ENCODE peak calls at places on chromosomes 2 and 18, in seven cellular contexts. S is OCI-LY7, T is foreskin fibroblast, B is GM12865, P is coronary artery, Y is cardiac fibroblast, D is GM23338. C is an unnamed sample.
A peak's percentile ranks its signal among the peaks of the same experiment; 100 is the strongest.

GRCh38 chr2:166900700-166901099 is 12.4 kb downstream of the XIRP2 start:
- DNase-seq in P (no peak), Y (peak; percentile 63), D (peak; percentile 82), T (peak; percentile 30), S (peak; percentile 1), B (peak; percentile 30), C (peak; percentile 6)

GRCh38 chr2:240603081-240603835 is 16.7 kb downstream of the CAPN10 start:
- DNase-seq in S (no peak), T (no peak), B (no peak), P (no peak), Y (no peak), D (no peak), C (no peak)

GRCh38 chr2:41720702-41721344 is 327.0 kb upstream of the PKDCC start:
- DNase-seq in D (no peak), T (peak; percentile 23), P (no peak), B (no peak), S (no peak), Y (peak; percentile 52), C (no peak)

GRCh38 chr2:64192570-64193192 is 48.5 kb upstream of the PELI1 start:
- DNase-seq in B (no peak), P (no peak), D (no peak), S (no peak), Y (peak; percentile 21), T (peak; percentile 42), C (no peak)

GRCh38 chr18:44342167-44342566 is 338.5 kb upstream of the SETBP1 start:
- DNase-seq in P (no peak), S (no peak), T (peak; percentile 67), D (no peak), Y (no peak), B (no peak), C (no peak)

GRCh38 chr2:8122506-8122898 is 559.4 kb upstream of the ID2 start:
- DNase-seq in D (no peak), P (no peak), B (no peak), Y (no peak), S (no peak), T (no peak), C (no peak)

GRCh38 chr2:144367030-144367429 is 152.9 kb downstream of the ZEB2 start:
- DNase-seq in S (no peak), P (no peak), D (no peak), B (no peak), Y (no peak), T (no peak), C (no peak)

GRCh38 chr2:138421315-138421970 is 80.1 kb upstream of the SPOPL start:
- DNase-seq in Y (peak; percentile 70), S (no peak), B (no peak), P (no peak), D (no peak), T (peak; percentile 71), C (peak; percentile 1)

GRCh38 chr18:63173983-63174382 is 145.6 kb downstream of the BCL2 start:
- DNase-seq in Y (no peak), P (no peak), B (no peak), T (no peak), S (no peak), D (no peak), C (no peak)

GRCh38 chr2:26740890-26741302 is 23.2 kb upstream of the SLC35F6 start:
- DNase-seq in T (no peak), D (peak; percentile 47), S (no peak), Y (no peak), B (peak; percentile 52), P (no peak), C (no peak)

GRCh38 chr2:207046642-207047213 is 107.4 kb downstream of the CPO start:
- DNase-seq in D (no peak), B (peak; percentile 29), S (no peak), P (no peak), T (peak; percentile 47), Y (peak; percentile 68), C (no peak)

GRCh38 chr18:12694032-12694431 is 8.5 kb downstream of the CEP76 start:
- DNase-seq in T (peak; percentile 5), S (no peak), Y (no peak), P (no peak), B (peak; percentile 11), D (no peak), C (no peak)

DNA sequence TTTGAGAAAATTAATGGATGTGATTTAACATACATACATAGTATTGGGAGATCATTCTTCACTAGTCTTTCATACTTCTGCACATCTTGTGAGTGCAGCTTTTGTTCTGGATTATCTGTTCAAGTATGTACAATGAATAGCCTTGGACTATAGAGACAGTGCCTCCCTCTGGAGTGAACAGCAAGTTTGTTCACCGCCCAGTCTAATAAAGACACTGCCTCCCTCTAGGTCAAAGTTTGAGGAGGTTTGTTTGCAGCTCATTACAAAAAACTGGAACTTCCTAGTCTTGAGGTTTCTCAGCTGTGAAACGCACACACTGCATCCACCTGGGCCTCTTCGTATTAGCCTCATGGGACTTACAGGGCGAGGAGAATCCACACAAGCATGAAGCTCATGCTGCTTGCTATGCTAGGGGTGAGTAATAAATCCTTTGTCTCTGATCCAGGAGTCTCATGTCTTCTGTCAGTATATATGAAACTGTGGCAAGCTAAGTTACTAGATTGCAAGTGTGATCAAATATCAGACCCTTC is 26.0 kb upstream of the LAPTM4A start:
- DNase-seq in P (no peak), D (no peak), Y (no peak), S (peak; percentile 13), T (no peak), B (no peak), C (no peak)
- TF ChIP-seq CTCF in P (no peak), D (no peak), Y (no peak), S (peak; percentile 25), T (no peak), B (no peak), C (no peak)

DNA sequence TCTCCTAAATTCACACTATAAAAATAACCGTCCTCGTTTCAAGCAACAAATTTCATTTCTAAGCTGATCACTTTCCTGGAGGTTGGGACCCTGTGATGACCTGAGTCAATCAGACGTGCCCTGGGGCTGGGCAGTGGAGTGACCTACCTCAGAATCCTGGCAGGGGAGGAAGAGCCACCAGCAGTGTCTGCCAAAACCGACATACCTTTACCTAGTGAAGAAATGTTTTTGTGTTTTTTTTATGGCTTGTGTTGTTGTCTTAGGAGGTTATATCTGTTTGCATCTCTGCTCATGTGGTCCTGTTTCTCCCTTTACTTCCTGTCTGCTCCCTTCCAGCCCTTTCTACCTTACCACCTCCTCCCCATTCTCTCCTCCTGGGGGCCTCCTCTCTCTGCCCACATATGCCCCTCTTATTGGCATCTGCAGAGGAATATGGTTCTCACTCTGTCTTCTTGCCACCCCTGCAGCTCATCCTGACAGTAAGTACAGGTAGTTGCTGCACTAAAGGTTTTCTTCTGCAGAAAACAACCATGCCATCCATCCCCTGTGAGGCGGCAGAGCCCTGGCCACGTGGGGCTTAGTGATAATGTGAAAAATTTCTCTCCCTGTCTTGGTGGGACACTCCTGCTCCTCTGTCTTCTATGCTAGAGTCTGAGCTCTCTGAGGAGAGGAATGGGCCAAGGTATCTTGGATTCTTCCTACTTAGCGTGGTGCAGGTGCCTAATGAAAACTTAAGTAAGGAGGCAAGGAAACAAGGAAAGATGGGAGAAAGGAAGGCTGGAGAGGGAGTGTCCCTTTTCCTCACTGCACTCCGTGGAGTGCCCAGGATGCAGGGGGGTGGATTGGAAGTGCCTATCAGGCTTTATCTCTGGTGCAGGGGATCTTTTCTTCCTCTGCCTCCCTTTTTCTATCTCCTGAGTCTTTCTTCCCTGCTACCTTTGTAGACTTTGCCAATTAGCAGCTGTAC is 15.4 kb downstream of the ACOXL start:
- DNase-seq in Y (no peak), D (no peak), B (peak; percentile 26), S (peak; percentile 12), T (no peak), P (no peak), C (no peak)
- H3K4me3 ChIP-seq in Y (no peak overlapping the region), D (no peak overlapping the region), B (no peak overlapping the region), S (peak overlapping the region; percentile 10), T (no peak overlapping the region), P (no peak overlapping the region), C (no peak overlapping the region)

GRCh38 chr18:55629136-55629535 is 41.1 kb upstream of the TCF4 start:
- DNase-seq in P (no peak), S (no peak), Y (no peak), T (no peak), B (no peak), D (no peak), C (no peak)

GRCh38 chr18:55627007-55627406 is 39.0 kb upstream of the TCF4 start:
- DNase-seq in B (no peak), P (no peak), S (no peak), Y (no peak), T (peak; percentile 46), D (no peak), C (no peak)

GRCh38 chr18:55625875-55626274 is 37.9 kb upstream of the TCF4 start:
- DNase-seq in P (no peak), D (no peak), B (no peak), T (no peak), S (no peak), Y (no peak), C (no peak)
- TF ChIP-seq CTCF in P (no peak), D (no peak), B (no peak), T (no peak), S (no peak), Y (no peak), C (no peak)

GRCh38 chr2:231393149-231394131 is 2.1 kb upstream of the B3GNT7 start:
- DNase-seq in B (peak; percentile 90), Y (no peak), D (peak; percentile 83), P (no peak), S (peak; percentile 93), T (no peak), C (no peak)
- H3K4me3 ChIP-seq in B (peak overlapping the region; percentile 73), Y (no peak overlapping the region), D (no peak overlapping the region), P (no peak overlapping the region), S (peak overlapping the region; percentile 79), T (no peak overlapping the region), C (no peak overlapping the region)

DNA sequence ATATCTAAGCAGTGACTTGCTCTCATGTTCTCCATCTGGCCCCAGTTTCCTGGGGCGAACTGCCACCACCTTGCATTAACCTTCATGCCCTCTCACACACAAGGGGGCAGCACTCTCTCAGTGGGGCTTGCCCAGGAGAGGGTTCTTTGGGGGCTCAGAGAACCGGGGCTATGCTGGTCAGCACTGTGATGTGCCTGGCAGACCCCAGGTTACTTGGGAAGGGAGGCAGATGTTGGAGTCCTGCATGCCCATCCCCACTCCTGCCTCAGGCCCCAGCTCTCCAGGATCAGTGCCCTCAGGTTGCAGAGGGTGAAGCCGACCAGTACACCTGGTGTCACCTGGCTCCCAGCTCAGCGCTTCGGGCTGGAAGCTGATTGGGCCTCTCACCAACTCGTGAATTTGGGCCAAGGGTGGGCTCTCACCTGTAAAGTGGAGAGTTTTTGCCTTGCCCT is 396.2 kb upstream of the HS6ST1 start:
- DNase-seq in T (no peak), S (peak; percentile 36), D (peak; percentile 47), P (peak; percentile 54), B (no peak), Y (no peak), C (no peak)
- TF ChIP-seq CTCF in T (no peak), S (peak; percentile 72), D (peak; percentile 53), P (no peak), B (peak; percentile 21), Y (no peak), C (no peak)

GRCh38 chr2:39666489-39667141 is 898 bp downstream of the TMEM178A start:
- DNase-seq in P (no peak), B (no peak), T (peak; percentile 34), Y (peak; percentile 13), D (peak; percentile 44), S (no peak), C (no peak)
- H3K4me3 ChIP-seq in P (peak overlapping the region; percentile 86), B (no peak overlapping the region), T (peak overlapping the region; percentile 23), Y (peak overlapping the region; percentile 50), D (peak overlapping the region; percentile 86), S (no peak overlapping the region), C (peak overlapping the region; percentile 40)

GRCh38 chr18:5424903-5425302 is 118.9 kb downstream of the EPB41L3 start:
- DNase-seq in Y (peak; percentile 56), P (no peak), D (peak; percentile 71), S (peak; percentile 62), B (peak; percentile 32), T (peak; percentile 46), C (peak; percentile 51)
- TF ChIP-seq CTCF in Y (peak; percentile 36), P (no peak), D (peak; percentile 77), S (peak; percentile 83), B (peak; percentile 51), T (peak; percentile 51), C (peak; percentile 69)

GRCh38 chr2:46350030-46350699 is 53.0 kb downstream of the EPAS1 start:
- DNase-seq in Y (peak; percentile 68), T (no peak), P (no peak), S (no peak), D (no peak), B (no peak), C (no peak)
- H3K4me3 ChIP-seq in Y (no peak overlapping the region), T (no peak overlapping the region), P (no peak overlapping the region), S (no peak overlapping the region), D (no peak overlapping the region), B (no peak overlapping the region), C (no peak overlapping the region)

C was measured in astrocyte of the cerebellum.